ENCODE peak calls at places on chromosomes 4 and X, in seven cellular contexts. C, F, E, S, P, Q and T are unnamed samples.

GRCh38 chr4:113435893-113436292 is 325.6 kb downstream of the CAMK2D start:
- DNase-seq in C (peak; percentile 24), F (peak; percentile 63), E (no peak), S (no peak), P (peak; percentile 4), Q (peak; percentile 67), T (no peak)

GRCh38 chr4:112144546-112145325 is 518 bp upstream of the FAM241A start:
- DNase-seq in C (no peak), F (no peak), E (peak; percentile 59), S (no peak), P (no peak), Q (no peak), T (no peak)

GRCh38 chr4:1193206-1194027 is 21.0 kb upstream of the SPON2 start:
- DNase-seq in C (peak; percentile 20), F (no peak), E (peak; percentile 51), S (no peak), P (no peak), Q (no peak), T (no peak)

GRCh38 chrX:11739796-11740195 is 18.2 kb upstream of the MSL3 start:
- DNase-seq in C (no peak), F (no peak), E (no peak), S (no peak), P (no peak), Q (no peak), T (no peak)

GRCh38 chr4:6988016-6988715 is 55.0 kb upstream of the TADA2B start:
- DNase-seq in C (no peak), F (no peak), E (no peak), S (no peak), P (no peak), Q (no peak), T (no peak)

GRCh38 chr4:159608434-159608833 is 505.6 kb downstream of the RAPGEF2 start:
- DNase-seq in C (no peak), F (no peak), E (no peak), S (no peak), P (no peak), Q (no peak), T (no peak)

GRCh38 chr4:147984065-147984777 is 252.3 kb downstream of the ARHGAP10 start:
- DNase-seq in C (peak; percentile 39), F (peak; percentile 13), E (no peak), S (peak; percentile 1), P (no peak), Q (peak; percentile 63), T (no peak)

GRCh38 chrX:53281321-53281822 is at the start of gene IQSEC2:
- DNase-seq in C (peak; percentile 94), F (peak; percentile 70), E (peak; percentile 89), S (no peak), P (no peak), Q (peak; percentile 69), T (no peak)

GRCh38 chrX:129637217-129638109 is 17.3 kb downstream of the APLN start:
- DNase-seq in C (peak; percentile 83), F (peak; percentile 41), E (peak; percentile 77), S (peak; percentile 43), P (peak; percentile 69), Q (peak; percentile 77), T (no peak)

GRCh38 chr4:30269850-30270249 is 450.3 kb upstream of the PCDH7 start:
- DNase-seq in C (no peak), F (no peak), E (no peak), S (no peak), P (no peak), Q (peak; percentile 29), T (no peak)

GRCh38 chr4:14856076-14856926 is 146.0 kb upstream of the CPEB2 start:
- DNase-seq in C (peak; percentile 79), F (peak; percentile 97), E (no peak), S (peak; percentile 69), P (peak; percentile 27), Q (peak; percentile 42), T (no peak)

GRCh38 chr4:73205482-73205881 is 53.1 kb downstream of the ANKRD17 start:
- DNase-seq in C (no peak), F (no peak), E (no peak), S (no peak), P (no peak), Q (no peak), T (no peak)

GRCh38 chr4:181330654-181331595 is 912.3 kb upstream of the TENM3 start:
- DNase-seq in C (no peak), F (no peak), E (no peak), S (no peak), P (no peak), Q (no peak), T (no peak)

GRCh38 chrX:3514996-3515395 is 168.5 kb upstream of the MXRA5 start:
- DNase-seq in C (no peak), F (peak; percentile 67), E (no peak), S (no peak), P (no peak), Q (no peak), T (no peak)

GRCh38 chr4:67549123-67549522 is 3.8 kb upstream of the CENPC start:
- DNase-seq in C (no peak), F (no peak), E (no peak), S (no peak), P (no peak), Q (peak; percentile 29), T (no peak)

GRCh38 chrX:69117876-69118526 is 47.3 kb downstream of the PJA1 start:
- DNase-seq in C (no peak), F (no peak), E (no peak), S (no peak), P (no peak), Q (peak; percentile 93), T (no peak)

GRCh38 chrX:22135171-22135711 is 103.1 kb downstream of the PHEX start:
- DNase-seq in C (no peak), F (peak; percentile 53), E (no peak), S (no peak), P (no peak), Q (peak; percentile 98), T (no peak)

GRCh38 chr4:81833596-81833995 is 361.9 kb upstream of the RASGEF1B start:
- DNase-seq in C (no peak), F (no peak), E (no peak), S (no peak), P (no peak), Q (no peak), T (no peak)

GRCh38 chr4:152684587-152684986 is 4.8 kb upstream of the TMEM154 start:
- DNase-seq in C (no peak), F (no peak), E (no peak), S (no peak), P (no peak), Q (no peak), T (no peak)

GRCh38 chr4:94534401-94535312 is 82.9 kb downstream of the PDLIM5 start:
- DNase-seq in C (no peak), F (no peak), E (no peak), S (no peak), P (no peak), Q (no peak), T (no peak)

GRCh38 chr4:47942420-47942819 is 28.0 kb upstream of the NFXL1 start:
- DNase-seq in C (no peak), F (no peak), E (no peak), S (no peak), P (no peak), Q (no peak), T (no peak)